ENCODE peak calls at places on chromosomes 5 and 9, in eight cellular contexts. Q, E, A, W, H, G, B and Z are unnamed samples.

GRCh38 chr5:60883229-60883628 is 39.2 kb upstream of the ELOVL7 start:
- DNase-seq in Q (no peak), E (no peak), A (no peak), W (no peak), H (peak), G (peak), B (no peak), Z (no peak)

GRCh38 chr5:169173372-169173771 is 127.6 kb downstream of the SLIT3 start:
- DNase-seq in Q (no peak), E (no peak), A (no peak), W (no peak), H (peak), G (no peak), B (no peak), Z (no peak)

GRCh38 chr5:45098483-45098882 is 289.7 kb downstream of the MRPS30 start:
- DNase-seq in Q (no peak), E (no peak), A (no peak), W (no peak), H (no peak), G (no peak), B (no peak), Z (no peak)

GRCh38 chr5:73188764-73189521 is 15.9 kb downstream of the TMEM174 start:
- DNase-seq in Q (no peak), E (no peak), A (no peak), W (no peak), H (no peak), G (peak), B (no peak), Z (no peak)

GRCh38 chr9:134716067-134716466 is 74.5 kb downstream of the COL5A1 start:
- DNase-seq in Q (no peak), E (peak), A (no peak), W (no peak), H (no peak), G (no peak), B (no peak), Z (no peak)

GRCh38 chr9:136881691-136882108 is 4.6 kb upstream of the TRAF2 start:
- DNase-seq in Q (no peak), E (no peak), A (no peak), W (no peak), H (peak), G (peak), B (no peak), Z (no peak)

GRCh38 chr5:116862632-116863455 is 288.2 kb upstream of the SEMA6A start:
- DNase-seq in Q (no peak), E (no peak), A (no peak), W (no peak), H (no peak), G (no peak), B (no peak), Z (no peak)

GRCh38 chr5:167861134-167861930 is 430.1 kb upstream of the WWC1 start:
- DNase-seq in Q (peak), E (peak), A (no peak), W (peak), H (peak), G (peak), B (no peak), Z (peak)

GRCh38 chr5:62093981-62094380 is 212.0 kb upstream of the KIF2A start:
- DNase-seq in Q (peak), E (peak), A (no peak), W (no peak), H (peak), G (peak), B (no peak), Z (no peak)

GRCh38 chr5:79971156-79971555 is 19.9 kb downstream of the MTX3 start:
- DNase-seq in Q (no peak), E (no peak), A (no peak), W (no peak), H (peak), G (peak), B (peak), Z (peak)

GRCh38 chr5:107425541-107426031 is 245.2 kb downstream of the EFNA5 start:
- DNase-seq in Q (no peak), E (no peak), A (no peak), W (no peak), H (peak), G (peak), B (peak), Z (peak)

GRCh38 chr9:32782476-32783167 is 718 bp upstream of the TMEM215 start:
- DNase-seq in Q (no peak), E (no peak), A (no peak), W (no peak), H (no peak), G (no peak), B (no peak), Z (no peak)
- H3K4me3 ChIP-seq in Q (peak), E (no peak), A (no peak), W (no peak), H (no peak), G (no peak), B (no peak), Z (no peak)

GRCh38 chr9:135827866-135828580 is 79.3 kb downstream of the CAMSAP1 start:
- DNase-seq in Q (no peak), E (no peak), A (no peak), W (no peak), H (no peak), G (no peak), B (no peak), Z (no peak)

GRCh38 chr9:135828656-135829055 is 78.7 kb downstream of the CAMSAP1 start:
- DNase-seq in Q (no peak), E (no peak), A (no peak), W (no peak), H (no peak), G (no peak), B (no peak), Z (no peak)

GRCh38 chr9:135833864-135834263 is 73.5 kb downstream of the CAMSAP1 start:
- DNase-seq in Q (no peak), E (no peak), A (no peak), W (no peak), H (no peak), G (no peak), B (no peak), Z (no peak)

GRCh38 chr9:135827301-135827700 is 80.0 kb downstream of the CAMSAP1 start:
- DNase-seq in Q (no peak), E (no peak), A (no peak), W (no peak), H (no peak), G (no peak), B (no peak), Z (no peak)

DNA sequence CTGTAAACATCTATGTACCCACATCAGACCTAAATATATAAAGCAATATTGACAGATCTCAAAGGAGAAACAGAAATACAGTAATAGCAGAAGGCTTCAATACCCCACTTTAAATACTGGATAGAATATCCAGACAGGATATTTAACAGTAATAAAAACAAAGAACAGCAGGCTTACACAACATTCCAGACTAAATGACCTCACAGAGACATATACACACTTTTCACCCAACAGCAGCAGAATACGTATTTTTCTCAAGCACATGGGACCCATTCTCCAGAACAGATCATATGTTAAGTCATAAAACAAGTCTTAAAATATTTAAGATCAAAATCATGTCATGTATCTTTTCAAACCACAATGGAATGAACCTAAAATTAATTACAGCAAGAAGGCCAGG is 76.8 kb downstream of the CAMSAP1 start:
- DNase-seq in Q (no peak), E (no peak), A (no peak), W (no peak), H (no peak), G (peak), B (no peak), Z (peak)
- H3K4me3 ChIP-seq in Q (no peak), E (no peak), A (no peak), W (no peak), H (no peak), G (no peak), B (no peak), Z (no peak)

GRCh38 chr5:128535225-128535624 is 2.8 kb downstream of the FBN2 start:
- DNase-seq in Q (no peak), E (no peak), A (no peak), W (no peak), H (no peak), G (peak), B (no peak), Z (no peak)
- H3K4me3 ChIP-seq in Q (no peak), E (no peak), A (no peak), W (no peak), H (no peak), G (peak), B (no peak), Z (peak)

GRCh38 chr5:160468576-160468975 is 46.9 kb downstream of the PTTG1 start:
- DNase-seq in Q (no peak), E (no peak), A (no peak), W (no peak), H (no peak), G (no peak), B (no peak), Z (no peak)
- H3K4me3 ChIP-seq in Q (peak), E (no peak), A (no peak), W (peak), H (peak), G (peak), B (no peak), Z (no peak)

GRCh38 chr5:134550271-134551214 is 25.1 kb downstream of the JADE2 start:
- DNase-seq in Q (no peak), E (no peak), A (no peak), W (no peak), H (no peak), G (peak), B (no peak), Z (no peak)
- H3K4me3 ChIP-seq in Q (no peak), E (no peak), A (no peak), W (no peak), H (no peak), G (no peak), B (no peak), Z (no peak)

GRCh38 chr5:59040007-59040803 is 457.3 kb downstream of the RAB3C start:
- DNase-seq in Q (no peak), E (no peak), A (no peak), W (no peak), H (peak), G (peak), B (no peak), Z (no peak)
- H3K4me3 ChIP-seq in Q (peak), E (peak), A (peak), W (peak), H (peak), G (peak), B (peak), Z (peak)

GRCh38 chr5:612498-613424 is 621 bp downstream of the CEP72 start:
- DNase-seq in Q (no peak), E (no peak), A (no peak), W (peak), H (no peak), G (peak), B (no peak), Z (no peak)
- H3K4me3 ChIP-seq in Q (peak), E (peak), A (peak), W (peak), H (peak), G (peak), B (peak), Z (peak)

GRCh38 chr5:132293066-132293991 is 865 bp upstream of the SLC22A4 start:
- DNase-seq in Q (peak), E (peak), A (peak), W (peak), H (peak), G (peak), B (no peak), Z (peak)

GRCh38 chr5:132294728-132295504 is 722 bp downstream of the SLC22A4 start:
- DNase-seq in Q (peak), E (no peak), A (peak), W (peak), H (peak), G (peak), B (peak), Z (peak)

GRCh38 chr5:132295505-132296411 is 1.6 kb downstream of the SLC22A4 start:
- DNase-seq in Q (no peak), E (no peak), A (no peak), W (no peak), H (no peak), G (no peak), B (no peak), Z (no peak)

GRCh38 chr5:132296412-132297001 is 2.3 kb downstream of the SLC22A4 start:
- DNase-seq in Q (no peak), E (no peak), A (no peak), W (no peak), H (peak), G (peak), B (no peak), Z (peak)

DNA sequence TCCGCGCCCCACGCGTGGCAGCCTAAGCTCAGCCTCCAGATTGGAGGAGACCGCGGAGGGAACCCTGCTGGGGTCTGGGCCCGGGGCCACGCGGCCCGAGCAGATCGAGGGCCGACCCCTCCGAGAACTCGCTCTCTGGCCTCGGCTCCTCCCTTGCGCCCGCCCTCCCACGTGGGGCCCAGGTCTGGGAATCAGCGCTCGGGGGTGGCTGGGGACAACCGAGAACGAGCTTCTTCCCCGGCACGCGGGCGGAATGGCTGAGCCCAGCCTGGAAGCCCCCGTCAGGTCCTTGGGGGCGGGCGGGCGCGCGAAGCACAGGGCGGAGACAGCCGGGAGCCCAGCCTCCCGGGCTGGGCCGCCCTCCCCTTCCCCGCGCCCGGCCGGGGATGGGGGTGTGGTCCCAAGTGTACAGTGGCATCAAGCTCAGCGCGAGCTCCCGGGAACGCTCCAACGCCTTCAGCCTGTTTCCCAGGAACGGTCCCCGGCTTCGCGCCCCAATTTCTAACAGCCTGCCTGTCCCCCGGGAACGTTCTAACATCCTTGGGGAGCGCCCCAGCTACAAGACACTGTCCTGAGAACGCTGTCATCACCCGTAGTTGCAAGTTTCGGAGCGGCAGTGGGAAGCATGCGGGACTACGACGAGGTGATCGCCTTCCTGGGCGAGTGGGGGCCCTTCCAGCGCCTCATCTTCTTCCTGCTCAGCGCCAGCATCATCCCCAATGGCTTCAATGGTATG is at the start of gene SLC22A4:
- DNase-seq in Q (peak), E (peak), A (peak), W (peak), H (peak), G (peak), B (peak), Z (peak)
- H3K4me3 ChIP-seq in Q (peak), E (peak), A (peak), W (peak), H (peak), G (peak), B (peak), Z (peak)